ENCODE peak calls at places on chromosomes 3 and 15, in ten cellular contexts. One of them, this sample, is unnamed.

GRCh38 chr15:39194431-39194830 is 386.4 kb upstream of the THBS1 start:
- DNase-seq in CD8-positive, alpha-beta T cell: no peak
- DNase-seq in aorta: no peak
- DNase-seq in substantia nigra: no peak
- DNase-seq in kidney: no peak
- DNase-seq in esophagus squamous epithelium: no peak
- DNase-seq in ovary: no peak
- DNase-seq in tibial artery: no peak
- DNase-seq in colonic mucosa: no peak
- DNase-seq in brain microvascular endothelial cell: peak
- DNase-seq in this sample: no peak

GRCh38 chr3:9205345-9206143 is 43.9 kb downstream of the SRGAP3 start:
- DNase-seq in CD8-positive, alpha-beta T cell: no peak
- DNase-seq in aorta: no peak
- DNase-seq in substantia nigra: no peak
- DNase-seq in kidney: no peak
- DNase-seq in esophagus squamous epithelium: no peak
- DNase-seq in ovary: no peak
- DNase-seq in tibial artery: no peak
- DNase-seq in colonic mucosa: no peak
- DNase-seq in brain microvascular endothelial cell: no peak
- DNase-seq in this sample: no peak

GRCh38 chr15:81235781-81236507 is 39.3 kb downstream of the IL16 start:
- DNase-seq in CD8-positive, alpha-beta T cell: no peak
- DNase-seq in aorta: peak
- DNase-seq in substantia nigra: no peak
- DNase-seq in kidney: no peak
- DNase-seq in esophagus squamous epithelium: no peak
- DNase-seq in ovary: peak
- DNase-seq in tibial artery: no peak
- DNase-seq in colonic mucosa: no peak
- DNase-seq in brain microvascular endothelial cell: peak
- DNase-seq in this sample: no peak

GRCh38 chr15:44713006-44713966 is 2.0 kb downstream of the B2M start:
- DNase-seq in CD8-positive, alpha-beta T cell: no peak
- DNase-seq in aorta: no peak
- DNase-seq in substantia nigra: no peak
- DNase-seq in kidney: no peak
- DNase-seq in esophagus squamous epithelium: no peak
- DNase-seq in ovary: no peak
- DNase-seq in tibial artery: no peak
- DNase-seq in colonic mucosa: no peak
- DNase-seq in brain microvascular endothelial cell: no peak
- DNase-seq in this sample: no peak

GRCh38 chr3:32443471-32443870 is 51.8 kb downstream of the CMTM7 start:
- DNase-seq in CD8-positive, alpha-beta T cell: no peak
- DNase-seq in aorta: no peak
- DNase-seq in substantia nigra: no peak
- DNase-seq in kidney: no peak
- DNase-seq in esophagus squamous epithelium: no peak
- DNase-seq in ovary: no peak
- DNase-seq in tibial artery: no peak
- DNase-seq in colonic mucosa: no peak
- DNase-seq in brain microvascular endothelial cell: peak
- DNase-seq in this sample: no peak

GRCh38 chr3:96755519-96755918 is 58.9 kb upstream of the EPHA6 start:
- DNase-seq in CD8-positive, alpha-beta T cell: no peak
- DNase-seq in aorta: no peak
- DNase-seq in substantia nigra: no peak
- DNase-seq in kidney: no peak
- DNase-seq in esophagus squamous epithelium: no peak
- DNase-seq in ovary: no peak
- DNase-seq in tibial artery: no peak
- DNase-seq in colonic mucosa: no peak
- DNase-seq in brain microvascular endothelial cell: no peak
- DNase-seq in this sample: no peak

GRCh38 chr3:128496602-128497304 is 3.8 kb upstream of the GATA2 start:
- DNase-seq in CD8-positive, alpha-beta T cell: no peak
- DNase-seq in aorta: no peak
- DNase-seq in substantia nigra: no peak
- DNase-seq in kidney: peak
- DNase-seq in esophagus squamous epithelium: no peak
- DNase-seq in ovary: no peak
- DNase-seq in tibial artery: peak
- DNase-seq in colonic mucosa: peak
- DNase-seq in brain microvascular endothelial cell: no peak
- DNase-seq in this sample: no peak

GRCh38 chr3:53478166-53478830 is 16.1 kb upstream of the CACNA1D start:
- DNase-seq in CD8-positive, alpha-beta T cell: no peak
- DNase-seq in aorta: no peak
- DNase-seq in substantia nigra: no peak
- DNase-seq in kidney: no peak
- DNase-seq in esophagus squamous epithelium: no peak
- DNase-seq in ovary: no peak
- DNase-seq in tibial artery: no peak
- DNase-seq in colonic mucosa: peak
- DNase-seq in brain microvascular endothelial cell: no peak
- DNase-seq in this sample: no peak

GRCh38 chr3:64496786-64497560 is 190.8 kb downstream of the ADAMTS9 start:
- DNase-seq in CD8-positive, alpha-beta T cell: no peak
- DNase-seq in aorta: no peak
- DNase-seq in substantia nigra: no peak
- DNase-seq in kidney: no peak
- DNase-seq in esophagus squamous epithelium: no peak
- DNase-seq in ovary: no peak
- DNase-seq in tibial artery: no peak
- DNase-seq in colonic mucosa: no peak
- DNase-seq in brain microvascular endothelial cell: no peak
- DNase-seq in this sample: no peak

GRCh38 chr15:67025719-67026118 is 39.7 kb upstream of the SMAD3 start:
- DNase-seq in CD8-positive, alpha-beta T cell: no peak
- DNase-seq in aorta: peak
- DNase-seq in substantia nigra: no peak
- DNase-seq in kidney: peak
- DNase-seq in esophagus squamous epithelium: no peak
- DNase-seq in ovary: peak
- DNase-seq in tibial artery: no peak
- DNase-seq in colonic mucosa: peak
- DNase-seq in brain microvascular endothelial cell: peak
- DNase-seq in this sample: no peak

GRCh38 chr15:67024322-67024997 is 40.9 kb upstream of the SMAD3 start:
- DNase-seq in CD8-positive, alpha-beta T cell: no peak
- DNase-seq in aorta: peak
- DNase-seq in substantia nigra: no peak
- DNase-seq in kidney: peak
- DNase-seq in esophagus squamous epithelium: peak
- DNase-seq in ovary: peak
- DNase-seq in tibial artery: peak
- DNase-seq in colonic mucosa: peak
- DNase-seq in brain microvascular endothelial cell: peak
- DNase-seq in this sample: peak

GRCh38 chr15:67023517-67024321 is 41.7 kb upstream of the SMAD3 start:
- DNase-seq in CD8-positive, alpha-beta T cell: no peak
- DNase-seq in aorta: no peak
- DNase-seq in substantia nigra: no peak
- DNase-seq in kidney: no peak
- DNase-seq in esophagus squamous epithelium: no peak
- DNase-seq in ovary: peak
- DNase-seq in tibial artery: no peak
- DNase-seq in colonic mucosa: no peak
- DNase-seq in brain microvascular endothelial cell: no peak
- DNase-seq in this sample: no peak

GRCh38 chr15:67024998-67025368 is 40.4 kb upstream of the SMAD3 start:
- DNase-seq in CD8-positive, alpha-beta T cell: no peak
- DNase-seq in aorta: no peak
- DNase-seq in substantia nigra: no peak
- DNase-seq in kidney: no peak
- DNase-seq in esophagus squamous epithelium: no peak
- DNase-seq in ovary: no peak
- DNase-seq in tibial artery: no peak
- DNase-seq in colonic mucosa: no peak
- DNase-seq in brain microvascular endothelial cell: no peak
- DNase-seq in this sample: no peak

GRCh38 chr15:67026171-67026967 is 39.0 kb upstream of the SMAD3 start:
- DNase-seq in CD8-positive, alpha-beta T cell: no peak
- DNase-seq in aorta: no peak
- DNase-seq in substantia nigra: no peak
- DNase-seq in kidney: no peak
- DNase-seq in esophagus squamous epithelium: no peak
- DNase-seq in ovary: no peak
- DNase-seq in tibial artery: no peak
- DNase-seq in colonic mucosa: no peak
- DNase-seq in brain microvascular endothelial cell: no peak
- DNase-seq in this sample: no peak
- H3K27ac ChIP-seq in CD8-positive, alpha-beta T cell: no peak
- H3K27ac ChIP-seq in aorta: no peak
- H3K27ac ChIP-seq in substantia nigra: no peak
- H3K27ac ChIP-seq in kidney: no peak
- H3K27ac ChIP-seq in esophagus squamous epithelium: peak
- H3K27ac ChIP-seq in ovary: no peak
- H3K27ac ChIP-seq in tibial artery: peak
- H3K27ac ChIP-seq in colonic mucosa: peak
- H3K27ac ChIP-seq in brain microvascular endothelial cell: peak
- H3K27ac ChIP-seq in this sample: no peak

GRCh38 chr3:55331524-55331923 is 155.6 kb downstream of the WNT5A start:
- DNase-seq in CD8-positive, alpha-beta T cell: no peak
- DNase-seq in aorta: no peak
- DNase-seq in substantia nigra: no peak
- DNase-seq in kidney: no peak
- DNase-seq in esophagus squamous epithelium: no peak
- DNase-seq in ovary: no peak
- DNase-seq in tibial artery: no peak
- DNase-seq in colonic mucosa: no peak
- DNase-seq in brain microvascular endothelial cell: no peak
- DNase-seq in this sample: no peak
- H3K27ac ChIP-seq in CD8-positive, alpha-beta T cell: no peak
- H3K27ac ChIP-seq in aorta: no peak
- H3K27ac ChIP-seq in substantia nigra: no peak
- H3K27ac ChIP-seq in kidney: no peak
- H3K27ac ChIP-seq in esophagus squamous epithelium: no peak
- H3K27ac ChIP-seq in ovary: no peak
- H3K27ac ChIP-seq in tibial artery: no peak
- H3K27ac ChIP-seq in colonic mucosa: no peak
- H3K27ac ChIP-seq in brain microvascular endothelial cell: no peak
- H3K27ac ChIP-seq in this sample: no peak

DNA sequence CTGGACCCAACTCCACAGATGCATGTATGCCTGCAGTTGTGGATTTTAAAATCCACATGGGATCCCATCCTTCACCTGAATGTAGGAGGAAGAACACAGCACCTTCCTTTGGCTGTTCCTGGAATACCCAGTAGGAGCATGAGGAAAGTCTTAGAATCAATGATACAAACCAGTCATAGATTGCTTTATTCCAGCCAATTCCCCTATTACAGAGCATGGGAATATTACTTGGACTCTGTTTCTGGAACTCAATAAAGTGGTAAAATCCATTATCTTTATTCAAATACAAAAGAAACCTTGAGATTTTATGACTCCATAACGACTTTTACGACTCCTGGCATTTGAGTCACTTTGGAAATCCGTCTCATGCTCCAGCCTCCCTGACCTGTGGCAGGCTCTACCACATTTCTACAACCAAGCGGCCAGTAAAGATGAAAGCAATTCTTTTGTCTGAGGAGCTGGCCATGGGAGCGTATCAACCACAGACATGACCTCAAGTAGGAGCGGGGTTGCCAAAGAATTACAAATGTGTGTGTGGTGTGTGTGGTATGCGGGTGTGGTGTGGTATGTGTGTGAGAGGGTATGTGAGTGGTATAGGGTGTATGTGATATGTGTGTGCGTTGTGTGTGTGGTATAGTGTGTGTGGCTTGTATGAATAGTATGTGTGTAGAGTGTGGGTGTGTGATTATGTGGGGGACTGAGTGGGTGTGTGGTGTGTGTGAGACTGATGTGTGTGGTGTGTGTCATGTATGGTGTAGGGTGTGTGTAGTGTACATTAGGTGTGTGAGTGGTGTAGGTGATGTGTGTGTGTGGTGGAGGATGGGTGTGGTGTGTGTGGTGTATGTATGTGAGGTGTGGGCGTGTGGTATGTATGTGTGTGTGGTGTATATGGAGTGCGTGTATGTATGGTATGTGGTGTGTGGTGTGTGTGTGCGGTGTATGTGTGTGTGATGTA is 40.0 kb downstream of the ARRDC4 start:
- DNase-seq in CD8-positive, alpha-beta T cell: no peak
- DNase-seq in aorta: no peak
- DNase-seq in substantia nigra: no peak
- DNase-seq in kidney: no peak
- DNase-seq in esophagus squamous epithelium: no peak
- DNase-seq in ovary: no peak
- DNase-seq in tibial artery: no peak
- DNase-seq in colonic mucosa: peak
- DNase-seq in brain microvascular endothelial cell: no peak
- DNase-seq in this sample: no peak
- H3K27ac ChIP-seq in CD8-positive, alpha-beta T cell: no peak
- H3K27ac ChIP-seq in aorta: no peak
- H3K27ac ChIP-seq in substantia nigra: no peak
- H3K27ac ChIP-seq in kidney: no peak
- H3K27ac ChIP-seq in esophagus squamous epithelium: no peak
- H3K27ac ChIP-seq in ovary: no peak
- H3K27ac ChIP-seq in tibial artery: no peak
- H3K27ac ChIP-seq in colonic mucosa: peak
- H3K27ac ChIP-seq in brain microvascular endothelial cell: no peak
- H3K27ac ChIP-seq in this sample: no peak

GRCh38 chr15:89813381-89814111 is 1.1 kb downstream of the ANPEP start:
- DNase-seq in CD8-positive, alpha-beta T cell: no peak
- DNase-seq in aorta: peak
- DNase-seq in substantia nigra: no peak
- DNase-seq in kidney: no peak
- DNase-seq in esophagus squamous epithelium: no peak
- DNase-seq in ovary: no peak
- DNase-seq in tibial artery: no peak
- DNase-seq in colonic mucosa: no peak
- DNase-seq in brain microvascular endothelial cell: no peak
- DNase-seq in this sample: no peak
- H3K27ac ChIP-seq in CD8-positive, alpha-beta T cell: no peak
- H3K27ac ChIP-seq in aorta: no peak
- H3K27ac ChIP-seq in substantia nigra: no peak
- H3K27ac ChIP-seq in kidney: peak
- H3K27ac ChIP-seq in esophagus squamous epithelium: peak
- H3K27ac ChIP-seq in ovary: no peak
- H3K27ac ChIP-seq in tibial artery: peak
- H3K27ac ChIP-seq in colonic mucosa: no peak
- H3K27ac ChIP-seq in brain microvascular endothelial cell: no peak
- H3K27ac ChIP-seq in this sample: no peak

DNA sequence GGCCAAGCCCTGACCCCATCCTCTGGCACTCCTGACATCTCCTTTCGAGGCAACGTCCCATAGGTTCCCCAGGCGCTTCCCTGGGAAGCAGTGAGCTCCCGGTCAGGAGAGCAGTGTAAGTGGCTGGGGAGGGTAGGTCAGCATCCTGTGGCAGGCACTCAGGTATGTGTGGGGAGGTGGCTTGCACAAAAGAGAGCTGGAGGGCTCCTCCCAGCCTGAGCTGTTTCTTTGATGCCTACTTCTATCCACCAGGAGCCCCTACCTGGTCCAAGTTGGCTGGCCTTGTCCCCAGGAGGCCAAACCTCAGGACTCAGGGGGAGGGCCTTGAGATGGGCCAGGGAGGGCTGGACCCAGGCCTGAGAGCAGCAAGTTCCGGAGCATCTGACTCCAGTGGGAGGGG is 31.7 kb upstream of the LINGO1 start:
- DNase-seq in CD8-positive, alpha-beta T cell: no peak
- DNase-seq in aorta: no peak
- DNase-seq in substantia nigra: no peak
- DNase-seq in kidney: no peak
- DNase-seq in esophagus squamous epithelium: no peak
- DNase-seq in ovary: no peak
- DNase-seq in tibial artery: no peak
- DNase-seq in colonic mucosa: no peak
- DNase-seq in brain microvascular endothelial cell: no peak
- DNase-seq in this sample: no peak
- H3K27ac ChIP-seq in CD8-positive, alpha-beta T cell: no peak
- H3K27ac ChIP-seq in aorta: no peak
- H3K27ac ChIP-seq in substantia nigra: no peak
- H3K27ac ChIP-seq in kidney: no peak
- H3K27ac ChIP-seq in esophagus squamous epithelium: no peak
- H3K27ac ChIP-seq in ovary: no peak
- H3K27ac ChIP-seq in tibial artery: no peak
- H3K27ac ChIP-seq in colonic mucosa: no peak
- H3K27ac ChIP-seq in brain microvascular endothelial cell: no peak
- H3K27ac ChIP-seq in this sample: no peak